ENCODE peak calls at places on chromosomes 5 and 9, in nine cellular contexts. O, V, F, G, S, L, Y, K and H are unnamed samples.

GRCh38 chr5:152592416-152592815 is 187.3 kb upstream of the NMUR2 start:
- DNase-seq in O (no peak), V (no peak), F (no peak), G (no peak), S (no peak), L (no peak), Y (no peak), K (no peak), H (no peak)

GRCh38 chr9:32820322-32820721 is 37.0 kb downstream of the TMEM215 start:
- DNase-seq in O (no peak), V (no peak), F (no peak), G (no peak), S (no peak), L (no peak), Y (no peak), K (no peak), H (no peak)

GRCh38 chr5:75214928-75215327 is 21.8 kb downstream of the ANKRD31 start:
- DNase-seq in O (no peak), V (no peak), F (no peak), G (no peak), S (no peak), L (no peak), Y (no peak), K (no peak), H (no peak)

GRCh38 chr9:121271368-121272351 is 3.7 kb downstream of the GSN start:
- DNase-seq in O (peak), V (no peak), F (no peak), G (peak), S (no peak), L (no peak), Y (no peak), K (peak), H (no peak)

GRCh38 chr9:107174441-107174840 is 108.6 kb upstream of the RAD23B start:
- DNase-seq in O (peak), V (no peak), F (no peak), G (no peak), S (no peak), L (no peak), Y (no peak), K (no peak), H (no peak)

GRCh38 chr9:74517188-74517587 is 20.1 kb downstream of the RORB start:
- DNase-seq in O (no peak), V (no peak), F (no peak), G (no peak), S (no peak), L (no peak), Y (no peak), K (no peak), H (no peak)

GRCh38 chr5:19802686-19803085 is 185.3 kb downstream of the CDH18 start:
- DNase-seq in O (no peak), V (no peak), F (no peak), G (no peak), S (no peak), L (no peak), Y (no peak), K (no peak), H (no peak)

GRCh38 chr5:164934561-164934960 is 1429.1 kb downstream of the MAT2B start:
- DNase-seq in O (no peak), V (no peak), F (no peak), G (no peak), S (no peak), L (no peak), Y (no peak), K (no peak), H (no peak)

GRCh38 chr9:77514886-77515711 is 133.0 kb downstream of the GNA14 start:
- DNase-seq in O (peak), V (peak), F (no peak), G (peak), S (no peak), L (no peak), Y (no peak), K (no peak), H (no peak)

GRCh38 chr9:79572891-79573696 is 1.3 kb downstream of the TLE4 start:
- DNase-seq in O (no peak), V (no peak), F (peak), G (no peak), S (peak), L (peak), Y (no peak), K (no peak), H (peak)

GRCh38 chr5:44885903-44886302 is 77.2 kb downstream of the MRPS30 start:
- DNase-seq in O (peak), V (no peak), F (no peak), G (no peak), S (no peak), L (no peak), Y (no peak), K (no peak), H (no peak)

GRCh38 chr5:65128226-65128625 is 353.5 kb downstream of the ADAMTS6 start:
- DNase-seq in O (no peak), V (no peak), F (no peak), G (no peak), S (no peak), L (no peak), Y (no peak), K (peak), H (no peak)

GRCh38 chr9:108296056-108296455 is 559.7 kb downstream of the ACTL7B start:
- DNase-seq in O (peak), V (peak), F (no peak), G (no peak), S (no peak), L (no peak), Y (no peak), K (peak), H (no peak)

GRCh38 chr5:169296456-169297220 is 4.3 kb downstream of the SLIT3 start:
- DNase-seq in O (no peak), V (no peak), F (no peak), G (no peak), S (no peak), L (no peak), Y (no peak), K (no peak), H (no peak)

GRCh38 chr5:178685386-178686059 is 44.9 kb downstream of the ZNF354A start:
- DNase-seq in O (no peak), V (no peak), F (no peak), G (no peak), S (no peak), L (no peak), Y (no peak), K (no peak), H (no peak)

GRCh38 chr5:106481375-106481774 is 1189.4 kb downstream of the EFNA5 start:
- DNase-seq in O (peak), V (no peak), F (no peak), G (no peak), S (no peak), L (no peak), Y (no peak), K (peak), H (no peak)

GRCh38 chr9:618478-618877 is 223.0 kb upstream of the DMRT1 start:
- DNase-seq in O (peak), V (no peak), F (no peak), G (no peak), S (no peak), L (no peak), Y (no peak), K (peak), H (no peak)

GRCh38 chr5:610744-611730 is 1.1 kb upstream of the CEP72 start:
- DNase-seq in O (no peak), V (no peak), F (no peak), G (no peak), S (no peak), L (no peak), Y (no peak), K (no peak), H (no peak)

GRCh38 chr9:119005162-119005561 is 364.1 kb downstream of the BRINP1 start:
- DNase-seq in O (no peak), V (peak), F (no peak), G (no peak), S (no peak), L (no peak), Y (no peak), K (no peak), H (no peak)

GRCh38 chr9:78028926-78029325 is 2.7 kb downstream of the GNAQ start:
- DNase-seq in O (no peak), V (no peak), F (no peak), G (no peak), S (no peak), L (no peak), Y (no peak), K (no peak), H (no peak)

GRCh38 chr5:181153814-181154213 is 6.4 kb downstream of the OR2V2 start:
- DNase-seq in O (no peak), V (no peak), F (no peak), G (no peak), S (no peak), L (no peak), Y (no peak), K (no peak), H (no peak)

GRCh38 chr9:133226219-133227171 is 17.4 kb upstream of the OBP2B start:
- DNase-seq in O (no peak), V (no peak), F (no peak), G (no peak), S (no peak), L (no peak), Y (no peak), K (no peak), H (no peak)

GRCh38 chr9:134892221-134892620 is 11.6 kb downstream of the FCN2 start:
- DNase-seq in O (no peak), V (no peak), F (no peak), G (no peak), S (no peak), L (no peak), Y (no peak), K (no peak), H (no peak)

GRCh38 chr9:127915801-127916664 is 808 bp downstream of the ST6GALNAC4 start:
- DNase-seq in O (no peak), V (no peak), F (no peak), G (no peak), S (no peak), L (no peak), Y (no peak), K (no peak), H (peak)

GRCh38 chr5:139717221-139717620 is 69.1 kb downstream of the CXXC5 start:
- DNase-seq in O (no peak), V (no peak), F (no peak), G (no peak), S (no peak), L (no peak), Y (no peak), K (no peak), H (no peak)

GRCh38 chr5:125277494-125278154 is 531.2 kb upstream of the ZNF608 start:
- DNase-seq in O (peak), V (peak), F (no peak), G (no peak), S (no peak), L (no peak), Y (no peak), K (peak), H (no peak)

GRCh38 chr5:116271432-116271831 is 186.6 kb downstream of the COMMD10 start:
- DNase-seq in O (peak), V (no peak), F (no peak), G (no peak), S (no peak), L (no peak), Y (no peak), K (peak), H (no peak)

GRCh38 chr5:138663009-138663408 is 87.8 kb upstream of the HSPA9 start:
- DNase-seq in O (peak), V (no peak), F (no peak), G (no peak), S (no peak), L (no peak), Y (no peak), K (no peak), H (peak)